ENCODE peak calls at places on chromosomes 6 and 20, in five cellular contexts. K is breast epithelium, J is right lobe of liver, I is hepatocyte, B is left ventricle myocardium inferior. Z is an unnamed sample. For H3K4me1, the result is how much of the 10 kb centered on the place peaks cover.

GRCh38 chr20:44010162-44010704 is 95.6 kb downstream of the TOX2 start:
- DNase-seq in K (no peak), J (no peak), I (no peak), B (no peak), Z (no peak)

GRCh38 chr20:24389686-24390085 is 79.7 kb upstream of the SYNDIG1 start:
- DNase-seq in J (no peak), B (no peak), I (no peak), K (no peak), Z (peak)

GRCh38 chr6:95548188-95548837 is 29.0 kb upstream of the MANEA start:
- DNase-seq in I (no peak), B (no peak), K (no peak), J (no peak), Z (no peak)

GRCh38 chr6:111597687-111598086 is 8.0 kb downstream of the TRAF3IP2 start:
- DNase-seq in J (peak), K (no peak), I (peak), B (no peak), Z (no peak)

GRCh38 chr6:142030115-142030619 is 102.6 kb upstream of the GJE1 start:
- DNase-seq in J (no peak), B (no peak), I (no peak), K (no peak), Z (no peak)

GRCh38 chr6:102841055-102841454 is 1447.5 kb downstream of the GRIK2 start:
- DNase-seq in I (peak), J (no peak), B (no peak), K (no peak), Z (no peak)

GRCh38 chr20:3168079-3168828 is 5.1 kb downstream of the LZTS3 start:
- DNase-seq in K (no peak), J (no peak), I (peak), B (peak), Z (no peak)

GRCh38 chr6:151493495-151494234 is at the start of gene CCDC170:
- DNase-seq in K (peak), I (peak), J (peak), B (peak), Z (no peak)

GRCh38 chr20:49557449-49557848 is 10.5 kb downstream of the PTGIS start:
- DNase-seq in I (no peak), B (no peak), K (no peak), J (no peak), Z (no peak)

GRCh38 chr6:164753517-164753916 is 555.9 kb downstream of the C6orf118 start:
- DNase-seq in K (no peak), J (no peak), I (no peak), B (no peak), Z (no peak)

GRCh38 chr6:624979-625378 is 31.9 kb downstream of the HUS1B start:
- DNase-seq in B (no peak), K (no peak), J (no peak), I (peak), Z (no peak)

GRCh38 chr6:159871911-159872310 is 18.9 kb upstream of the MAS1 start:
- DNase-seq in J (no peak), I (no peak), B (no peak), K (no peak), Z (no peak)

GRCh38 chr20:10990625-10991382 is 317.0 kb upstream of the JAG1 start:
- DNase-seq in J (no peak), K (no peak), I (no peak), B (no peak), Z (no peak)

GRCh38 chr6:128432394-128432793 is 88.0 kb downstream of the PTPRK start:
- DNase-seq in J (no peak), I (no peak), B (no peak), K (no peak), Z (no peak)

GRCh38 chr20:52340036-52340634 is 148.6 kb upstream of the ZFP64 start:
- DNase-seq in I (no peak), K (no peak), J (no peak), B (no peak), Z (no peak)

GRCh38 chr6:106568518-106568917 is 60.8 kb downstream of the RTN4IP1 start:
- DNase-seq in J (no peak), K (no peak), I (no peak), B (no peak), Z (no peak)

GRCh38 chr20:51042657-51043247 is 19.8 kb upstream of the KCNG1 start:
- DNase-seq in K (peak), I (no peak), B (no peak), J (no peak), Z (no peak)

GRCh38 chr20:31673435-31673834 is 35.7 kb downstream of the COX4I2 start:
- DNase-seq in I (no peak), B (no peak), K (no peak), J (no peak), Z (no peak)

GRCh38 chr20:31896049-31896448 is 25.6 kb downstream of the TTLL9 start:
- DNase-seq in K (no peak), B (no peak), J (no peak), I (no peak), Z (no peak)

GRCh38 chr6:113050979-113051378 is 703.8 kb downstream of the RFPL4B start:
- DNase-seq in I (no peak), J (no peak), K (no peak), B (no peak), Z (no peak)

GRCh38 chr20:2820084-2820895 is 4.1 kb downstream of the TMEM239 start:
- DNase-seq in K (no peak), I (peak), B (no peak), J (no peak), Z (no peak)

GRCh38 chr6:106979435-106979884 is 4.9 kb upstream of the CD24 start:
- DNase-seq in J (peak), K (peak), B (peak), I (peak), Z (peak)

GRCh38 chr6:101640131-101640530 is 246.6 kb downstream of the GRIK2 start:
- DNase-seq in J (no peak), I (no peak), B (no peak), K (no peak), Z (no peak)

GRCh38 chr6:26304213-26305096 is 60.5 kb upstream of the BTN3A2 start:
- DNase-seq in J (no peak), B (no peak), K (no peak), I (peak), Z (no peak)

GRCh38 chr6:56004421-56004820 is 129.0 kb upstream of the BMP5 start:
- DNase-seq in K (no peak), B (no peak), I (no peak), J (no peak), Z (no peak)

GRCh38 chr6:48136856-48137255 is 25.9 kb upstream of the PTCHD4 start:
- DNase-seq in J (no peak), K (no peak), I (no peak), B (no peak), Z (no peak)

GRCh38 chr20:36802326-36803223 is 29.0 kb upstream of the DSN1 start:
- DNase-seq in I (no peak), J (no peak), B (no peak), K (no peak), Z (no peak)

GRCh38 chr6:144217264-144217663 is 66.9 kb downstream of the STX11 start:
- DNase-seq in I (peak), K (no peak), J (no peak), B (no peak), Z (no peak)

GRCh38 chr6:16238057-16238657 is at the start of gene GMPR:
- DNase-seq in J (peak), B (peak), I (peak), K (peak), Z (peak)

GRCh38 chr6:4930025-4930692 is 73.7 kb downstream of the RPP40 start:
- DNase-seq in I (no peak), J (no peak), B (no peak), K (no peak), Z (no peak)

GRCh38 chr6:47161176-47161687 is 119.1 kb upstream of the ADGRF1 start:
- DNase-seq in K (no peak), B (no peak), J (no peak), I (no peak), Z (no peak)

GRCh38 chr6:159595173-159595572 is 97.9 kb downstream of the SOD2 start:
- DNase-seq in J (peak), I (no peak), K (no peak), B (no peak), Z (peak)

GRCh38 chr6:22432060-22432459 is 135.2 kb upstream of the PRL start:
- DNase-seq in I (no peak), K (no peak), J (no peak), B (no peak), Z (no peak)

GRCh38 chr20:4956200-4956810 is 45.0 kb downstream of the SLC23A2 start:
- DNase-seq in J (no peak), K (no peak), B (no peak), I (peak), Z (no peak)

GRCh38 chr20:380763-381580 is 412 bp downstream of the TRIB3 start:
- DNase-seq in J (peak), B (peak), I (peak), K (no peak), Z (peak)
- TF ChIP-seq CTCF in J (no peak), B (no peak), I (no peak), K (no peak), Z (no peak)

GRCh38 chr6:89348372-89348771 is 4.2 kb downstream of the UBE2J1 start:
- DNase-seq in J (no peak), B (no peak), K (no peak), I (no peak), Z (no peak)

GRCh38 chr6:89352329-89353117 is at the start of gene UBE2J1:
- DNase-seq in K (peak), B (peak), I (peak), J (peak), Z (peak)

GRCh38 chr6:89347825-89348224 is 4.7 kb downstream of the UBE2J1 start:
- DNase-seq in B (peak), I (peak), K (no peak), J (no peak), Z (no peak)

GRCh38 chr6:89351632-89352328 is 742 bp downstream of the UBE2J1 start:
- DNase-seq in K (no peak), I (peak), J (no peak), B (no peak), Z (no peak)

GRCh38 chr6:89350281-89351037 is 2.1 kb downstream of the UBE2J1 start:
- DNase-seq in K (no peak), J (no peak), I (no peak), B (no peak), Z (no peak)
- H3K4me1 ChIP-seq in K (under half), J (under half), I (under half), B (half or more), Z (under half)

GRCh38 chr20:25696384-25697131 is at the start of gene ZNF337:
- DNase-seq in K (peak), J (peak), I (peak), B (peak), Z (peak)
- TF ChIP-seq CTCF in K (no peak), J (no peak), I (peak), B (no peak), Z (peak)

GRCh38 chr20:57124346-57124745 is 142.1 kb downstream of the BMP7 start:
- DNase-seq in J (no peak), B (no peak), K (no peak), I (no peak), Z (no peak)
- H3K4me1 ChIP-seq in J (under half), B (under half), K (under half), I (under half), Z (under half)

GRCh38 chr6:153553627-153554026 is 422.5 kb upstream of the RGS17 start:
- DNase-seq in I (peak), J (no peak), K (no peak), B (no peak), Z (no peak)
- TF ChIP-seq CTCF in I (peak), J (no peak), K (no peak), B (peak), Z (peak)

GRCh38 chr20:45340236-45340847 is 7.9 kb downstream of the SDC4 start:
- DNase-seq in K (peak), I (peak), J (peak), B (peak), Z (no peak)

GRCh38 chr20:45342863-45343444 is 5.3 kb downstream of the SDC4 start:
- DNase-seq in I (no peak), J (no peak), K (no peak), B (no peak), Z (no peak)

GRCh38 chr20:45341939-45342862 is 6.0 kb downstream of the SDC4 start:
- DNase-seq in J (peak), K (peak), B (peak), I (peak), Z (peak)

GRCh38 chr20:45340951-45341350 is 7.3 kb downstream of the SDC4 start:
- DNase-seq in J (no peak), K (no peak), B (no peak), I (peak), Z (no peak)

GRCh38 chr20:45341579-45341938 is 6.7 kb downstream of the SDC4 start:
- DNase-seq in J (no peak), K (no peak), I (no peak), B (no peak), Z (no peak)
- H3K4me1 ChIP-seq in J (half or more), K (under half), I (half or more), B (half or more), Z (under half)

DNA sequence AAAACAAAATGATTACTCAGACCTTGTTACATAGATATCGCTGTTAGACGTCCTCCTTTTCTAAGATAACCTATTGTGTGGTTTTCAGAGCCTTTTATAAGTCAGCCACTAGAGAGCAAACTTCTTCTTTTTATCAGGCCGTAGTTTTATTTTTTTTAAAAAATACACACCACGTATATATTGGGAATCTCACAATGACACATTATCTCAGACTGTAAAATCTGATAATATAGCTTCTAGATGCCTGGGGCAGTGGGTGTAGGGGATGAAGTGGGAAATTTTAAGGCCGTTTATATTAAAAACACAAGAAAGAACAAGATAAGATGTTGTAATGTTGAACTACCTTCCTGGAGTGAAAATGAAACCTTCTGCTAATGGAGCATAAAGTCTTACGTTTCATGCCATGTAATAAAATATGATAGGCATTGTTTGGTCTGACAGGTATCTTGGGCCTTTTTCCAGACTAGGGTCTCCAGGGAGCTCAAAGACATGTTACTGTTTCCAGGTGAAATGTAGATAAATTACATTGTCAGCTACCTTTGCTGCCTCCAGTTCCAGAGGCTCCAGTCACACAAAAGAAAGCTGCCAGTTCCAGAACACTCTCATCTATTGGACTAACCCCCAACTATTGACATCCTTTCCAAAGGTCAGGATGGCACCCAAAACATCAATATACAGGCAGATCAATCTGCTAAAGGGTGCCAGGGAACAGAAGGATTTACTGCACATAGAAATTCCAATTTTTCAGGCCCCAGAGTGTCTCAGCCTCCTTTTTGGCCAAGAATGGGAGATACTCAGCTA is 130.2 kb upstream of the AKIRIN2 start:
- DNase-seq in I (peak), K (no peak), J (no peak), B (no peak), Z (no peak)
- TF ChIP-seq CTCF in I (peak), K (peak), J (peak), B (peak), Z (peak)

Z was measured in ascending aorta.